ENCODE peak calls at places on chromosomes 12 and 14, in six cellular contexts. Y, K, A, J, U and R are unnamed samples. For H3K27me3, the result is how much of the 10 kb centered on the place peaks cover.

GRCh38 chr12:55002355-55002754 is 17.4 kb upstream of the NEUROD4 start:
- DNase-seq in K (no peak), A (no peak), J (no peak), Y (no peak), U (no peak), R (no peak)

GRCh38 chr14:69666698-69667211 is 55.4 kb downstream of the SUSD6 start:
- DNase-seq in K (no peak), J (no peak), Y (no peak), U (no peak), A (peak), R (peak)

GRCh38 chr12:12025799-12026386 is 44.8 kb upstream of the BCL2L14 start:
- DNase-seq in Y (no peak), U (peak), J (no peak), K (no peak), A (no peak), R (no peak)

GRCh38 chr14:55851301-55851700 is 266.9 kb upstream of the PELI2 start:
- DNase-seq in K (no peak), A (peak), J (no peak), U (no peak), Y (no peak), R (no peak)

GRCh38 chr14:64388533-64389243 is 535 bp downstream of the MTHFD1 start:
- DNase-seq in A (no peak), K (no peak), J (peak), U (peak), Y (peak), R (no peak)

GRCh38 chr14:95464524-95464923 is 51.9 kb downstream of the SYNE3 start:
- DNase-seq in K (no peak), J (no peak), Y (no peak), U (no peak), A (no peak), R (no peak)

GRCh38 chr12:58833844-58834243 is 86.5 kb downstream of the LRIG3 start:
- DNase-seq in J (no peak), U (no peak), A (no peak), Y (no peak), K (no peak), R (no peak)

GRCh38 chr14:58444627-58445026 is 17.1 kb downstream of the KIAA0586 start:
- DNase-seq in K (no peak), Y (no peak), A (no peak), J (no peak), U (no peak), R (no peak)

GRCh38 chr12:110907583-110907982 is 12.8 kb downstream of the MYL2 start:
- DNase-seq in Y (no peak), K (no peak), U (no peak), A (no peak), J (no peak), R (no peak)

GRCh38 chr12:13336216-13336615 is 139.7 kb downstream of the EMP1 start:
- DNase-seq in A (no peak), Y (no peak), U (no peak), J (no peak), K (no peak), R (no peak)

GRCh38 chr12:116455540-116456306 is 103.5 kb upstream of the MAP1LC3B2 start:
- DNase-seq in U (peak), Y (peak), J (peak), K (peak), A (peak), R (peak)

GRCh38 chr14:71711131-71711530 is 221.1 kb upstream of the RGS6 start:
- DNase-seq in K (no peak), U (no peak), J (no peak), Y (no peak), A (no peak), R (no peak)

GRCh38 chr14:98896476-98896875 is 375.5 kb downstream of the BCL11B start:
- DNase-seq in U (no peak), J (no peak), A (no peak), K (no peak), Y (no peak), R (no peak)

GRCh38 chr14:42174357-42174756 is 567.7 kb downstream of the LRFN5 start:
- DNase-seq in U (no peak), Y (no peak), J (no peak), K (no peak), A (no peak), R (no peak)

GRCh38 chr12:108080363-108080762 is 48.7 kb upstream of the WSCD2 start:
- DNase-seq in Y (no peak), A (no peak), K (no peak), U (no peak), J (no peak), R (no peak)

GRCh38 chr12:122350444-122350843 is 72.0 kb downstream of the CLIP1 start:
- DNase-seq in K (no peak), U (no peak), Y (peak), A (peak), J (no peak), R (no peak)

GRCh38 chr12:57756406-57757341 is 1.8 kb downstream of the MARCHF9 start:
- DNase-seq in U (no peak), J (no peak), A (no peak), K (no peak), Y (no peak), R (no peak)

GRCh38 chr14:51715742-51716141 is 64.0 kb downstream of the FRMD6 start:
- DNase-seq in K (no peak), U (no peak), Y (no peak), J (no peak), A (no peak), R (no peak)

GRCh38 chr12:130617219-130617618 is 98.9 kb downstream of the RIMBP2 start:
- DNase-seq in K (no peak), J (no peak), U (no peak), Y (no peak), A (no peak), R (no peak)

GRCh38 chr12:102958830-102959176 is 1.3 kb downstream of the ASCL1 start:
- DNase-seq in U (no peak), A (no peak), K (no peak), J (no peak), Y (no peak), R (no peak)
- H3K27me3 ChIP-seq in U (under half), A (half or more), K (half or more), J (under half), Y (under half), R (under half)

GRCh38 chr12:2732290-2732689 is 62.5 kb upstream of the FKBP4 start:
- DNase-seq in Y (no peak), K (no peak), J (no peak), U (no peak), A (no peak), R (no peak)
- TF ChIP-seq CTCF in Y (no peak), K (no peak), J (no peak), U (no peak), A (no peak), R (no peak)

GRCh38 chr12:1041478-1041877 is 50.5 kb downstream of the ERC1 start:
- DNase-seq in A (no peak), J (no peak), U (no peak), K (no peak), Y (no peak), R (no peak)
- H3K4me3 ChIP-seq in A (no peak), J (no peak), U (no peak), K (no peak), Y (no peak), R (no peak)

GRCh38 chr12:109304485-109304884 is 4.6 kb downstream of the FOXN4 start:
- DNase-seq in Y (no peak), U (no peak), J (no peak), A (no peak), K (no peak), R (no peak)
- H3K27me3 ChIP-seq in Y (under half), U (under half), J (under half), A (under half), K (under half), R (under half)

GRCh38 chr14:48537600-48537999 is 862.2 kb upstream of the MDGA2 start:
- DNase-seq in A (no peak), U (no peak), Y (no peak), K (no peak), J (no peak), R (no peak)

GRCh38 chr14:48536318-48536717 is 860.9 kb upstream of the MDGA2 start:
- DNase-seq in J (no peak), A (no peak), K (no peak), U (no peak), Y (no peak), R (no peak)
- TF ChIP-seq CTCF in J (no peak), A (no peak), K (no peak), U (no peak), Y (no peak), R (no peak)

GRCh38 chr14:25658988-25659387 is 609.0 kb upstream of the STXBP6 start:
- DNase-seq in U (peak), K (no peak), A (no peak), J (no peak), Y (no peak), R (no peak)
- H3K4me3 ChIP-seq in U (no peak), K (no peak), A (no peak), J (no peak), Y (no peak), R (no peak)

GRCh38 chr12:53932915-53933314 is 5.7 kb upstream of the HOXC13 start:
- DNase-seq in U (no peak), K (no peak), J (no peak), A (no peak), Y (no peak), R (no peak)
- H3K27me3 ChIP-seq in U (half or more), K (half or more), J (under half), A (half or more), Y (under half), R (half or more)

GRCh38 chr12:46401703-46402102 is 29.1 kb upstream of the SLC38A2 start:
- DNase-seq in Y (no peak), U (no peak), K (no peak), A (peak), J (no peak), R (no peak)
- TF ChIP-seq CTCF in Y (no peak), U (peak), K (peak), A (no peak), J (peak), R (peak)

DNA sequence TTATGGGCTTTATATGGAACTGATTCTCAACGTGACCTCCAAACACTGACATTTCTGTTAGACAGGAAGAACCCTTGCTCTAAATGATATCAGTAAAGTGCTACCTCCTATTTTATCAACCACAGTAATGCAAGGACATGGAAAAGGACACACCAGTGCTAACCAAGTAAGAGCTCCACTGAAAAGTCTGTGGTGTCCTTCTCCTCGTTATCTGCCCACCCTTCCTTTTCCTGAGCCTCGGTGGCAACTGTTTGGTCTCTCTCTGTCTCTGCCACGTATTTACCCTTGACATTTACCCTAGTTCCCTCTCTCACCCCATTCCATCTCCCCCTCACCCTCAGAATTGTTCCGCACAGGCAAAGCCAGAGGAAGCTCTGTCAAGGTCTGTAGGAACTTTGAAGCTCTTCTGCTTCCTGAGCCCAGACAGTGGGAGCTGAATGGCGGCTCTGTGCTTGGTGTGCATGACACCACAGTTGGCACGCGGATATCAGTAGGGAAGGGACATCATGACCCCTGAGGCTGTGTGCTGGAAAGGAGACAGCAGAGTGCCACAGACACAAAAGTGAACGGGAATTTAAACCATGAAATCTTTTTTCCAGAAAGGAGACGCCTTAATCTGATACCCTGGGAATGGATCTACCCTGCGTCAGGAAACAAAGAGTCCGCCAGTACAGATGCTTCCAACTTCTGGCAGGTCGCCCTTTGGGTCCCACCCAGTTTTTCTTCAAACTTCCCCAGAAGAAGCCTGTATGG is 50.8 kb downstream of the NTN4 start:
- DNase-seq in Y (peak), U (peak), K (peak), A (no peak), J (peak), R (no peak)
- H3K4me3 ChIP-seq in Y (no peak), U (no peak), K (no peak), A (no peak), J (no peak), R (no peak)